ENCODE peak calls at places on chromosomes 4 and X, in six cellular contexts. E, T, D, V, Y and P are unnamed samples.

GRCh38 chr4:17436750-17437090 is 75.2 kb downstream of the QDPR start:
- DNase-seq in E (peak; percentile 46), T (no peak), D (no peak), V (no peak), Y (no peak), P (no peak)

GRCh38 chr4:2007804-2008670 is 737 bp downstream of the NELFA start:
- DNase-seq in E (no peak), T (peak; percentile 9), D (no peak), V (no peak), Y (peak; percentile 64), P (peak; percentile 39)

GRCh38 chr4:15434086-15434485 is 6.3 kb downstream of the C1QTNF7 start:
- DNase-seq in E (no peak), T (no peak), D (no peak), V (peak; percentile 41), Y (peak; percentile 35), P (no peak)

GRCh38 chr4:117134386-117134785 is 49.0 kb upstream of the TRAM1L1 start:
- DNase-seq in E (peak; percentile 37), T (peak; percentile 84), D (peak; percentile 67), V (peak; percentile 82), Y (peak; percentile 58), P (peak; percentile 57)

GRCh38 chr4:9771069-9771468 is 10.4 kb upstream of the DRD5 start:
- DNase-seq in E (no peak), T (no peak), D (no peak), V (no peak), Y (no peak), P (no peak)

GRCh38 chrX:69068295-69069085 is 96.8 kb downstream of the PJA1 start:
- DNase-seq in E (no peak), T (no peak), D (no peak), V (no peak), Y (no peak), P (no peak)

GRCh38 chr4:26171953-26172352 is 148.9 kb upstream of the RBPJ start:
- DNase-seq in E (no peak), T (peak; percentile 100), D (no peak), V (peak; percentile 99), Y (no peak), P (no peak)

GRCh38 chrX:874061-874460 is 243.5 kb downstream of the SHOX start:
- DNase-seq in E (no peak), T (no peak), D (no peak), V (no peak), Y (no peak), P (no peak)

GRCh38 chrX:19625612-19626011 is 110.3 kb upstream of the MAP3K15 start:
- DNase-seq in E (no peak), T (no peak), D (no peak), V (no peak), Y (peak; percentile 50), P (no peak)

GRCh38 chrX:153778151-153778551 is 2.7 kb upstream of the SRPK3 start:
- DNase-seq in E (no peak), T (no peak), D (no peak), V (no peak), Y (no peak), P (no peak)

GRCh38 chr4:68445111-68445510 is 2.2 kb upstream of the TMPRSS11E start:
- DNase-seq in E (no peak), T (no peak), D (no peak), V (no peak), Y (no peak), P (no peak)

GRCh38 chr4:8461616-8462015 is 21.0 kb downstream of the TRMT44 start:
- DNase-seq in E (no peak), T (no peak), D (no peak), V (no peak), Y (no peak), P (no peak)

GRCh38 chr4:76752911-76753494 is 144.9 kb downstream of the SOWAHB start:
- DNase-seq in E (no peak), T (peak; percentile 100), D (peak; percentile 64), V (peak; percentile 100), Y (peak; percentile 99), P (no peak)

GRCh38 chrX:24498975-24499374 is 33.9 kb downstream of the PDK3 start:
- DNase-seq in E (no peak), T (peak; percentile 11), D (no peak), V (peak; percentile 15), Y (peak; percentile 20), P (peak; percentile 66)

GRCh38 chr4:177964061-177964460 is 521.8 kb upstream of the AGA start:
- DNase-seq in E (no peak), T (peak; percentile 67), D (no peak), V (peak; percentile 51), Y (peak; percentile 7), P (no peak)

GRCh38 chrX:66074920-66075879 is 35.3 kb upstream of the VSIG4 start:
- DNase-seq in E (no peak), T (no peak), D (no peak), V (no peak), Y (no peak), P (no peak)

GRCh38 chr4:39339968-39340367 is 26.2 kb downstream of the RFC1 start:
- DNase-seq in E (no peak), T (no peak), D (no peak), V (no peak), Y (no peak), P (no peak)

GRCh38 chr4:142838781-142839180 is 7.3 kb downstream of the INPP4B start:
- DNase-seq in E (no peak), T (no peak), D (no peak), V (no peak), Y (no peak), P (no peak)

GRCh38 chrX:71532078-71532752 is 689 bp upstream of the OGT start:
- DNase-seq in E (no peak), T (peak; percentile 66), D (no peak), V (peak; percentile 38), Y (peak; percentile 75), P (peak; percentile 55)

GRCh38 chr4:140096483-140096861 is 57.5 kb downstream of the MAML3 start:
- DNase-seq in E (no peak), T (no peak), D (no peak), V (no peak), Y (no peak), P (peak; percentile 65)

GRCh38 chr4:79697444-79697843 is 289.4 kb upstream of the GK2 start:
- DNase-seq in E (no peak), T (no peak), D (no peak), V (no peak), Y (no peak), P (no peak)

GRCh38 chrX:123771449-123772064 is 38.7 kb upstream of the THOC2 start:
- DNase-seq in E (no peak), T (no peak), D (no peak), V (no peak), Y (no peak), P (no peak)

GRCh38 chr4:15961778-15962510 is 1.0 kb downstream of the FGFBP2 start:
- DNase-seq in E (no peak), T (no peak), D (no peak), V (no peak), Y (peak; percentile 16), P (no peak)

GRCh38 chr4:100738388-100739165 is 220.8 kb upstream of the EMCN start:
- DNase-seq in E (no peak), T (peak; percentile 68), D (peak; percentile 79), V (peak; percentile 77), Y (peak; percentile 95), P (no peak)

GRCh38 chrX:53048169-53049126 is at the start of gene GPR173:
- DNase-seq in E (peak; percentile 84), T (peak; percentile 66), D (no peak), V (peak; percentile 75), Y (peak; percentile 64), P (no peak)

GRCh38 chr4:15035152-15035551 is 32.9 kb downstream of the CPEB2 start:
- DNase-seq in E (no peak), T (peak; percentile 70), D (no peak), V (no peak), Y (peak; percentile 47), P (no peak)

GRCh38 chr4:149713031-149713430 is 102.6 kb downstream of the IQCM start:
- DNase-seq in E (no peak), T (no peak), D (no peak), V (no peak), Y (no peak), P (no peak)

GRCh38 chr4:136742330-136742729 is 790.0 kb downstream of the PCDH18 start:
- DNase-seq in E (no peak), T (peak; percentile 75), D (no peak), V (peak; percentile 39), Y (peak; percentile 15), P (no peak)

GRCh38 chr4:186020793-186021407 is 48.1 kb upstream of the TLR3 start:
- DNase-seq in E (no peak), T (no peak), D (no peak), V (no peak), Y (no peak), P (no peak)

GRCh38 chrX:118975831-118976598 is 1.6 kb downstream of the LONRF3 start:
- DNase-seq in E (no peak), T (peak; percentile 3), D (no peak), V (peak; percentile 19), Y (peak; percentile 50), P (no peak)
- H3K27ac ChIP-seq in E (no peak overlapping the region), T (no peak overlapping the region), D (peak overlapping the region; percentile 30), V (no peak overlapping the region), Y (no peak overlapping the region), P (no peak overlapping the region)

GRCh38 chr4:36292551-36293188 is 11.3 kb downstream of the DTHD1 start:
- DNase-seq in E (no peak), T (no peak), D (no peak), V (no peak), Y (peak; percentile 4), P (no peak)
- H3K9ac ChIP-seq in E (no peak overlapping the region), T (no peak overlapping the region), D (no peak overlapping the region), V (no peak overlapping the region), Y (no peak overlapping the region), P (no peak overlapping the region)

GRCh38 chrX:48833531-48834138 is 1.8 kb downstream of the PCSK1N start:
- DNase-seq in E (no peak), T (no peak), D (no peak), V (peak; percentile 7), Y (no peak), P (no peak)
- H3K27ac ChIP-seq in E (no peak overlapping the region), T (no peak overlapping the region), D (no peak overlapping the region), V (no peak overlapping the region), Y (no peak overlapping the region), P (no peak overlapping the region)

GRCh38 chr4:6324999-6325790 is 55.5 kb downstream of the WFS1 start:
- DNase-seq in E (no peak), T (no peak), D (no peak), V (no peak), Y (peak; percentile 79), P (no peak)

GRCh38 chr4:6326312-6327060 is 56.8 kb downstream of the WFS1 start:
- DNase-seq in E (no peak), T (no peak), D (no peak), V (no peak), Y (no peak), P (no peak)

GRCh38 chr4:6322761-6323566 is 53.3 kb downstream of the WFS1 start:
- DNase-seq in E (no peak), T (no peak), D (no peak), V (no peak), Y (no peak), P (no peak)

GRCh38 chr4:6325791-6326290 is 56.2 kb downstream of the WFS1 start:
- DNase-seq in E (no peak), T (no peak), D (no peak), V (no peak), Y (no peak), P (no peak)

DNA sequence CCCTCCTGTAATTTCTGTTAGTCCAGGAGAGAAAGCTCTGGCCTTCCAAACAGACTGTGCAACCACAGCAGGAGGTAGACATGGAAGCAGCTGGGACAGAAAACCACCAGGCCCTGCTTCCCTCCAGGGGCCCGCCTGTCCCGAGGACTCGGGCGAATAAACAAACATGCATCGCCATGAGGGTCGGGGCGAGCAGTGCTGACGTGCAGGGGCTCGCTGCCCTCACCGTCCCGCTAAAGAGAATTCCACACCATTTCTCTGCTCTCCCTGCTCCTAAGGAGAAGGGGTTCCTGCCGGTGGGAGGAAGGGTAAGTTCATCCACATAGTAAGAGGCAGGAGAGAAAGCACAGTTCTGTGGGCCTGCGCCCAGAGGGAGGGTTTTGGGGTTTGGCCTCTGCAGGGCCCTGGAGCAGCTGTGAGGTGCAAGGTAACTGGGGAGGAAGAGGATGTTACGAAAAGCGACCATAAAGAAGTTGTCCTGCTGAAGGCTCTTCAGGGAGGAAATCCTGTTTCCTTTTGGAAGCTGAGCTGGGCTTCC is 54.9 kb downstream of the WFS1 start:
- DNase-seq in E (no peak), T (no peak), D (no peak), V (no peak), Y (no peak), P (no peak)
- H3K9ac ChIP-seq in E (no peak overlapping the region), T (no peak overlapping the region), D (no peak overlapping the region), V (no peak overlapping the region), Y (no peak overlapping the region), P (no peak overlapping the region)